ENCODE peak calls at places on chromosomes 6 and 20, in five cellular contexts. V, U, N, O and B are unnamed samples.

GRCh38 chr20:46021361-46022359 is 7.4 kb upstream of the SLC12A5 start:
- DNase-seq in V (peak), U (peak), N (peak), O (peak), B (peak)

GRCh38 chr6:90997076-90997475 is 410.2 kb upstream of the MAP3K7 start:
- DNase-seq in V (no peak), U (no peak), N (no peak), O (no peak), B (no peak)

GRCh38 chr20:18793625-18794427 is 19.8 kb upstream of the SCP2D1 start:
- DNase-seq in V (peak), U (peak), N (peak), O (peak), B (peak)

GRCh38 chr20:54063998-54064676 is 6.3 kb downstream of the BCAS1 start:
- DNase-seq in V (no peak), U (peak), N (no peak), O (no peak), B (no peak)

GRCh38 chr20:62577447-62577846 is 64.9 kb upstream of the SLCO4A1 start:
- DNase-seq in V (no peak), U (no peak), N (no peak), O (no peak), B (no peak)

GRCh38 chr20:11891827-11892521 is 25.7 kb upstream of the BTBD3 start:
- DNase-seq in V (peak), U (no peak), N (peak), O (peak), B (peak)

GRCh38 chr6:18362058-18362561 is 25.0 kb upstream of the RNF144B start:
- DNase-seq in V (no peak), U (no peak), N (no peak), O (no peak), B (peak)

GRCh38 chr6:17432356-17432755 is 39.0 kb downstream of the CAP2 start:
- DNase-seq in V (no peak), U (no peak), N (no peak), O (no peak), B (no peak)

GRCh38 chr20:34768105-34768504 is 57.3 kb downstream of the NCOA6 start:
- DNase-seq in V (no peak), U (no peak), N (no peak), O (no peak), B (no peak)

GRCh38 chr6:24323632-24324337 is 34.1 kb downstream of the DCDC2 start:
- DNase-seq in V (no peak), U (no peak), N (no peak), O (no peak), B (no peak)

GRCh38 chr20:48839083-48839482 is 11.3 kb upstream of the PREX1 start:
- DNase-seq in V (no peak), U (no peak), N (no peak), O (no peak), B (no peak)

GRCh38 chr6:108193120-108193519 is 27.3 kb downstream of the NR2E1 start:
- DNase-seq in V (no peak), U (no peak), N (no peak), O (no peak), B (peak)

GRCh38 chr6:23140879-23141278 is 571.5 kb downstream of the HDGFL1 start:
- DNase-seq in V (no peak), U (no peak), N (no peak), O (no peak), B (no peak)